ENCODE peak calls at places on chromosomes 1 and 21, in eight cellular contexts. P, K, N, M, R, L, T and J are unnamed samples.

GRCh38 chr1:905811-906531 is 17.8 kb upstream of the SAMD11 start:
- DNase-seq in P (no peak), K (no peak), N (no peak), M (peak), R (no peak), L (peak), T (no peak), J (no peak)

GRCh38 chr21:41170442-41170841 is 2.5 kb downstream of the BACE2 start:
- DNase-seq in P (peak), K (peak), N (no peak), M (peak), R (peak), L (no peak), T (peak), J (peak)

GRCh38 chr1:234840843-234841242 is 230.9 kb upstream of the IRF2BP2 start:
- DNase-seq in P (no peak), K (no peak), N (no peak), M (peak), R (no peak), L (no peak), T (no peak), J (peak)

GRCh38 chr21:34198232-34199120 is 125.1 kb downstream of the MRPS6 start:
- DNase-seq in P (no peak), K (no peak), N (no peak), M (peak), R (no peak), L (no peak), T (no peak), J (peak)

GRCh38 chr1:62508187-62508758 is 71.4 kb downstream of the USP1 start:
- DNase-seq in P (peak), K (peak), N (peak), M (peak), R (no peak), L (peak), T (no peak), J (peak)

GRCh38 chr1:201322653-201323510 is 39.6 kb downstream of the PKP1 start:
- DNase-seq in P (no peak), K (no peak), N (no peak), M (no peak), R (no peak), L (no peak), T (no peak), J (no peak)

GRCh38 chr1:24043345-24044032 is 63.4 kb upstream of the SRSF10 start:
- DNase-seq in P (no peak), K (no peak), N (no peak), M (peak), R (no peak), L (no peak), T (no peak), J (no peak)

GRCh38 chr1:51237313-51237700 is 1.2 kb downstream of the RNF11 start:
- DNase-seq in P (no peak), K (no peak), N (no peak), M (no peak), R (no peak), L (no peak), T (no peak), J (no peak)

GRCh38 chr21:23936224-23936623 is 1671.1 kb downstream of the MRPL39 start:
- DNase-seq in P (no peak), K (no peak), N (no peak), M (peak), R (no peak), L (peak), T (no peak), J (peak)

GRCh38 chr1:65359888-65360287 is 50.5 kb downstream of the DNAJC6 start:
- DNase-seq in P (no peak), K (no peak), N (no peak), M (no peak), R (no peak), L (no peak), T (no peak), J (no peak)

GRCh38 chr1:108320851-108321250 is 77.0 kb upstream of the NBPF4 start:
- DNase-seq in P (no peak), K (no peak), N (no peak), M (no peak), R (no peak), L (no peak), T (no peak), J (no peak)

GRCh38 chr1:108314815-108315214 is 70.9 kb upstream of the NBPF4 start:
- DNase-seq in P (no peak), K (no peak), N (no peak), M (no peak), R (no peak), L (no peak), T (no peak), J (no peak)

GRCh38 chr1:108316545-108316944 is 72.7 kb upstream of the NBPF4 start:
- DNase-seq in P (no peak), K (peak), N (no peak), M (no peak), R (no peak), L (no peak), T (no peak), J (no peak)
- TF ChIP-seq CTCF in P (peak), K (peak), N (peak), M (no peak), R (peak), L (no peak), T (no peak), J (no peak)

DNA sequence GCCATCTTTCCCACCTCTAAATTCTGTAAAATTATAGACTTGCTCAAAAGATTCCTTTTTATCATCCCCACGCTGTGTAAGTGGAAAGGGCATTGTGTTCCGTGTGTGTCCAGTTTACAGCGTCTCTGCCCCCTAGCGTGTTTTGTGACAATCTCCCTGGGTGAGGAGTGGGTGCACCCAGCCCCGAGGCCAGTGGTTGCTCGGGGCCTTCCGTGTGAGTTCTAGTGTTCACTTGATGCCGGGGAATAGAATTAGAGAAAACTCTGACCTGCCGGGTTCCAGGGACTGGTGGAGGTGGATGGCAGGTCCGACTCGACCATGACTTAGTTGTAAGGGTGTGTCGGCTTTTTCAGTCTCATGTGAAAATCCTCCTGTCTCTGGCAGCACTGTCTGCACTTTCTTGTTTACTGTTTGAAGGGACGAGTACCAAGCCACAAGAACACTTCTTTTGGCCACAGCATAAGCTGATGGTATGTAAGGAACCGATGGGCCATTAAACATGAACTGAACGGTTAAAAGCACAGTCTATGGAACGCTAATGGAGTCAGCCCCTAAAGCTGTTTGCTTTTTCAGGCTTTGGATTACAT is 61.9 kb downstream of the POFUT2 start:
- DNase-seq in P (no peak), K (no peak), N (no peak), M (no peak), R (no peak), L (no peak), T (no peak), J (no peak)
- TF ChIP-seq CTCF in P (no peak), K (no peak), N (no peak), M (no peak), R (no peak), L (no peak), T (no peak), J (no peak)

GRCh38 chr1:147225193-147225730 is at the start of gene FMO5:
- DNase-seq in P (peak), K (peak), N (peak), M (peak), R (peak), L (peak), T (peak), J (peak)
- TF ChIP-seq CTCF in P (no peak), K (no peak), N (no peak), M (peak), R (peak), L (peak), T (no peak), J (peak)

GRCh38 chr1:72282690-72283203 is 408 bp upstream of the NEGR1 start:
- DNase-seq in P (peak), K (peak), N (no peak), M (peak), R (peak), L (peak), T (peak), J (peak)

GRCh38 chr1:72283204-72284083 is 1.1 kb upstream of the NEGR1 start:
- DNase-seq in P (peak), K (peak), N (no peak), M (peak), R (peak), L (peak), T (peak), J (peak)

GRCh38 chr1:72285074-72285425 is 2.7 kb upstream of the NEGR1 start:
- DNase-seq in P (no peak), K (no peak), N (no peak), M (no peak), R (no peak), L (peak), T (peak), J (peak)

GRCh38 chr1:72284084-72284397 is 1.7 kb upstream of the NEGR1 start:
- DNase-seq in P (no peak), K (no peak), N (no peak), M (no peak), R (peak), L (no peak), T (peak), J (no peak)

GRCh38 chr1:72284398-72285073 is 2.2 kb upstream of the NEGR1 start:
- DNase-seq in P (peak), K (peak), N (peak), M (peak), R (peak), L (peak), T (peak), J (peak)
- TF ChIP-seq CTCF in P (no peak), K (no peak), N (peak), M (no peak), R (no peak), L (no peak), T (no peak), J (no peak)

DNA sequence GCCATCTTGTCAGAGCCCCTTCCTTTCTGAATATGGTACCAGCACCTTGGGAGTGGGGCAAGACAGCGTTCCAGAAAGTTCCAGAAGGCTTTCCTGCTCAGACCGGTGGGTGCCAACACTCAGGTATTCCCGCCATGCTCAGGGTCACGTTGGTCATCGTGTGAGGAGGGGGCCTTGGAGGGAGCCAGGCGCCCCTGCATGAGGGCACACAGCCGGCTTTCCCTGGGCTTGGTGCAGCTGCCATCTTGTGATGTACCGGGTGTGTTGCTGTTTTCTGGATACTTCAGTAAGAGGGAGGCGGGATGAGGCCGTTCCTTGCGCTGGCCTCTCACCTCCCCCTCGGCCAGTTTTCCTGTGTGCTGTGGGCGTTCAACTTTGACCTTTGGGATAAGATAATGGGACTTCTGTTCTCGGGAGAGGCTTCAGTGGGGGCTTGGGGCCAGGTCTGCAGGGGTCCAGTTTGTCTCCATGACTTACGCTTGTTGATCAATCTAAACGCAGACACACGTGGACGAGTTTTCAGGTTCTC is 69.7 kb downstream of the PRDM16 start:
- DNase-seq in P (no peak), K (no peak), N (no peak), M (no peak), R (peak), L (no peak), T (no peak), J (no peak)
- TF ChIP-seq CTCF in P (no peak), K (no peak), N (no peak), M (no peak), R (no peak), L (no peak), T (no peak), J (no peak)

DNA sequence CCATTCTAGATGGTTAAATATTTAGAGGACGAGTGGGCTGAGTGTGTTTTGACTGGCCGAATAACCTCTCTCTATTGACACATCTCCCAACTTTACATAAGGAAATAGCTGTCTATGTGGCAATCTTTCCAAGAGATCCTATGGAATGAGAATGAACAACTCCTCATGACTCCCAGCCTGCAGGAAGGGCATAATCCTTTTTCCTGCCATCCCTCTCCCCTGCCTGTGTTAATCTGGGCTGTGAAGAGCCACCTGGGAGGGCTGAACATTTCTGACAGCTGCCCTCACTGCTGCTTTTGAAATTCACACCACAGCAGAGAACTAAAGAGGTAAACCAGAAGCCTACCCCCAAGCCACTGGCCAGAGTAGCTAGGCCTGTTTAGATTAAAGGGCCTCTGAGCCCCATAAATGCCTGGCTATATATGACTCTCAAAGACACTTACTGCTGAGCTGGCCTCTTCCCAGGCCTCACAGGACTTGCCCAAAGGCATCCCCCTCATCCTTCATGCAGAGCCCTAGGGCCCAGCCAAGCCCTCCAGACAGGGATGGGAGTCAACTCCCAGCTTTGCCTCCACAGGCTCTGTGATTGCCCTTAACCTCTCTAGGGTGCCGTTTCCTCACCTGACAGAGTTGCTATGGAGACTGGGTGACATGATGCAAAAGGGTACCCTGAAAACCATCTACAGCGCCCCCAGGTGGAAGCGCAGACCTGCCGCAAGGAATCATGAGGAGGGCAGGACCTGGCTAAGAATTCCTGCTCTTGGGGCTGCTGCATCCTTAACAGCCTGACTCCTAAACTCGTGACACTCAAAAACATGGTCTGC is 42.0 kb upstream of the LDLRAP1 start:
- DNase-seq in P (no peak), K (peak), N (no peak), M (no peak), R (no peak), L (peak), T (no peak), J (peak)
- TF ChIP-seq CTCF in P (peak), K (peak), N (peak), M (peak), R (peak), L (peak), T (peak), J (peak)

GRCh38 chr1:185680453-185680852 is 53.7 kb upstream of the HMCN1 start:
- DNase-seq in P (no peak), K (no peak), N (no peak), M (peak), R (no peak), L (no peak), T (no peak), J (peak)
- TF ChIP-seq CTCF in P (no peak), K (no peak), N (no peak), M (no peak), R (no peak), L (no peak), T (no peak), J (no peak)

DNA sequence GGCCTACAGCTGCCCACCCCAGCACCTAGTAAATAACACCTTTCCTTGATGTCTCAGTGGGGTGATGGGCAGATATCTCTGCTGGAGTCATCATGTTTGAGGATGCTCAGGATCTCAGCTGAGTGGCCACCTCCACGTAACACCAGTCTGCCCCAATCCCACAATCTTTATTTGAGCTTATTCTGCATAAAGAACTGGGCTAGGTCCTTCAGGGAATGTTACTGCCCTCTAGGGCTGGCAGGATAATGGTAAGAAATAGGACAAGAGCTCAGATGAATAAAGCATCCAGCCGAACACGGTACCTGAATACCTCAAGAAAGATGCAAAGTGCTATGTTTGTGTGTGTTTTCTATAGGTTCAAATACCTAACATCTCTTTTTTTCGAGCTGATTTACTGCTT is 33.7 kb downstream of the XCL1 start:
- DNase-seq in P (no peak), K (no peak), N (no peak), M (no peak), R (no peak), L (no peak), T (no peak), J (no peak)
- TF ChIP-seq CTCF in P (no peak), K (no peak), N (no peak), M (no peak), R (no peak), L (no peak), T (no peak), J (no peak)

GRCh38 chr1:59666106-59666505 is 148.6 kb upstream of the HOOK1 start:
- DNase-seq in P (no peak), K (no peak), N (no peak), M (no peak), R (no peak), L (no peak), T (no peak), J (no peak)
- TF ChIP-seq CTCF in P (no peak), K (no peak), N (no peak), M (no peak), R (no peak), L (peak), T (no peak), J (no peak)